ENCODE peak calls at places on chromosomes 5 and 9, in nine cellular contexts. P is IMR-90, G is NCI-H1092 treated with DMSO at 0.1 percent for 48 hours, W is HEK293T, Y is posterior cingulate gyrus, E is DMS 273 treated with DMSO at 0.1 percent for 48 hours, U is NCI-H446 treated with DMSO at 0.1 percent for 48 hours, J is fibroblast of lung, A is kidney tubule cell. Z is an unnamed sample.

GRCh38 chr5:93078082-93079038 is 502.7 kb downstream of the NR2F1-AS1 start:
- DNase-seq in P (peak), G (no peak), W (no peak), Y (peak), E (peak), U (peak), J (peak), A (peak), Z (peak)

GRCh38 chr5:137300411-137301240 is 198.5 kb downstream of the SPOCK1 start:
- DNase-seq in P (peak), G (no peak), W (no peak), Y (no peak), E (no peak), U (no peak), J (peak), A (peak), Z (peak)

GRCh38 chr9:88243736-88244135 is 105.5 kb upstream of the SPATA31C2 start:
- DNase-seq in P (no peak), G (no peak), W (no peak), Y (no peak), E (no peak), U (no peak), J (no peak), A (peak), Z (no peak)

GRCh38 chr9:125486576-125486975 is 220.4 kb downstream of the MAPKAP1 start:
- DNase-seq in P (no peak), G (no peak), W (no peak), Y (no peak), E (no peak), U (no peak), J (no peak), A (no peak), Z (no peak)

GRCh38 chr9:27717991-27718390 is 144.7 kb upstream of the C9orf72 start:
- DNase-seq in P (no peak), G (no peak), W (no peak), Y (no peak), E (no peak), U (no peak), J (no peak), A (no peak), Z (no peak)

GRCh38 chr9:136881691-136882108 is 4.6 kb upstream of the TRAF2 start:
- DNase-seq in P (peak), G (no peak), W (no peak), Y (no peak), E (no peak), U (no peak), J (peak), A (peak), Z (no peak)

GRCh38 chr9:136525841-136526499 is 19.9 kb downstream of the NOTCH1 start:
- DNase-seq in P (no peak), G (no peak), W (no peak), Y (peak), E (peak), U (no peak), J (no peak), A (no peak), Z (peak)

GRCh38 chr5:134136221-134136631 is 21.7 kb downstream of the TCF7 start:
- DNase-seq in P (no peak), G (no peak), W (no peak), Y (peak), E (no peak), U (no peak), J (no peak), A (no peak), Z (no peak)

GRCh38 chr5:68343421-68343826 is 127.9 kb downstream of the PIK3R1 start:
- DNase-seq in P (peak), G (no peak), W (no peak), Y (peak), E (no peak), U (no peak), J (peak), A (peak), Z (peak)

GRCh38 chr5:107670927-107671741 is at the start of gene EFNA5:
- DNase-seq in P (peak), G (peak), W (no peak), Y (peak), E (peak), U (peak), J (peak), A (peak), Z (peak)

GRCh38 chr5:171157775-171158174 is 151.3 kb upstream of the TLX3 start:
- DNase-seq in P (no peak), G (peak), W (no peak), Y (no peak), E (peak), U (peak), J (no peak), A (no peak), Z (no peak)

GRCh38 chr9:36855443-36856315 is 178.4 kb downstream of the PAX5 start:
- DNase-seq in P (no peak), G (no peak), W (peak), Y (no peak), E (no peak), U (no peak), J (no peak), A (no peak), Z (no peak)

GRCh38 chr9:40926404-40927259 is 201.8 kb downstream of the FOXD4L6 start:
- DNase-seq in P (no peak), G (no peak), W (no peak), Y (no peak), E (no peak), U (no peak), J (no peak), A (peak), Z (no peak)

GRCh38 chr5:67038817-67039603 is 157.6 kb downstream of the CD180 start:
- DNase-seq in P (peak), G (no peak), W (no peak), Y (no peak), E (no peak), U (no peak), J (peak), A (peak), Z (peak)

GRCh38 chr5:145775893-145776444 is 59.2 kb downstream of the PRELID2 start:
- DNase-seq in P (peak), G (no peak), W (no peak), Y (no peak), E (no peak), U (no peak), J (peak), A (peak), Z (peak)

GRCh38 chr9:129619787-129620668 is 873 bp downstream of the C9orf50 start:
- DNase-seq in P (peak), G (peak), W (no peak), Y (no peak), E (no peak), U (no peak), J (peak), A (no peak), Z (peak)

GRCh38 chr9:76377791-76378190 is 16.4 kb downstream of the RFK start:
- DNase-seq in P (no peak), G (no peak), W (no peak), Y (no peak), E (no peak), U (no peak), J (no peak), A (no peak), Z (no peak)

GRCh38 chr5:157476699-157477408 is 16.8 kb downstream of the NIPAL4 start:
- DNase-seq in P (peak), G (peak), W (peak), Y (peak), E (no peak), U (no peak), J (peak), A (peak), Z (peak)